ENCODE peak calls at places on chromosomes 12 and 14, in eight cellular contexts. N is GM06990; B is upper lobe of right lung; A is NCI-H460; Q is fibroblast of the conjunctiva; P is NCI-H1694; H is activated effector memory CD4-positive, alpha-beta T cell treated with Interleukin-2 at 50 U/mL for 16 hours; Z is transverse colon. K is an unnamed sample.

GRCh38 chr14:69285661-69286255 is 25.8 kb downstream of the GALNT16 start:
- DNase-seq in Z (no peak), A (no peak), Q (no peak), H (no peak), B (no peak), N (no peak), P (no peak), K (no peak)

GRCh38 chr12:78099806-78100205 is 269.1 kb downstream of the NAV3 start:
- DNase-seq in H (no peak), B (no peak), Q (no peak), N (no peak), Z (no peak), A (no peak), P (no peak), K (no peak)

GRCh38 chr12:14249368-14249767 is 116.1 kb upstream of the ATF7IP start:
- DNase-seq in P (no peak), Q (no peak), H (no peak), A (no peak), B (no peak), N (no peak), Z (no peak), K (no peak)

GRCh38 chr12:132804426-132804861 is 24.2 kb downstream of the GOLGA3 start:
- DNase-seq in N (no peak), Z (peak), Q (no peak), H (no peak), B (no peak), A (no peak), P (no peak), K (no peak)

GRCh38 chr12:93976024-93976423 is 172.4 kb upstream of the PLXNC1 start:
- DNase-seq in Q (no peak), N (no peak), Z (no peak), B (no peak), H (no peak), A (no peak), P (no peak), K (no peak)

GRCh38 chr14:53900499-53900898 is 56.1 kb downstream of the BMP4 start:
- DNase-seq in N (no peak), A (no peak), B (no peak), H (no peak), Q (no peak), Z (peak), P (no peak), K (peak)

GRCh38 chr12:108995370-108995992 is 25.4 kb downstream of the SVOP start:
- DNase-seq in N (no peak), A (no peak), Q (no peak), B (no peak), H (no peak), P (no peak), Z (no peak), K (no peak)

GRCh38 chr12:51866762-51867161 is 18.2 kb upstream of the FIGNL2 start:
- DNase-seq in Q (no peak), A (no peak), H (no peak), N (no peak), P (no peak), Z (no peak), B (peak), K (no peak)

GRCh38 chr12:46934374-46935111 is 108.7 kb upstream of the SLC38A4 start:
- DNase-seq in Q (no peak), N (no peak), H (no peak), P (no peak), A (no peak), Z (no peak), B (no peak), K (no peak)

GRCh38 chr14:74425525-74426201 is 347 bp downstream of the SYNDIG1L start:
- DNase-seq in P (no peak), A (peak), Q (no peak), Z (peak), B (no peak), H (peak), N (no peak), K (no peak)

GRCh38 chr12:27177716-27178115 is 66.4 kb upstream of the STK38L start:
- DNase-seq in Q (no peak), P (no peak), N (no peak), B (no peak), H (no peak), Z (no peak), A (peak), K (peak)

GRCh38 chr14:35532783-35533356 is 1.1 kb upstream of the INSM2 start:
- DNase-seq in B (no peak), N (no peak), H (no peak), P (no peak), A (no peak), Q (no peak), Z (no peak), K (no peak)

GRCh38 chr14:70702154-70702553 is 60.4 kb downstream of the TTC9 start:
- DNase-seq in A (no peak), P (no peak), Z (no peak), N (no peak), B (no peak), Q (no peak), H (no peak), K (no peak)

GRCh38 chr12:45216297-45216982 is 545 bp downstream of the ANO6 start:
- DNase-seq in H (peak), A (no peak), Z (peak), P (no peak), N (peak), B (peak), Q (no peak), K (no peak)

GRCh38 chr14:69483765-69484443 is 624 bp upstream of the PLEKHD1 start:
- DNase-seq in B (peak), H (no peak), A (no peak), P (no peak), Q (no peak), N (no peak), Z (peak), K (peak)

GRCh38 chr12:93245543-93245942 is 132.2 kb upstream of the NUDT4 start:
- DNase-seq in A (no peak), Z (peak), Q (no peak), N (peak), H (no peak), B (no peak), P (no peak), K (no peak)

GRCh38 chr14:85416771-85417170 is 113.2 kb upstream of the FLRT2 start:
- DNase-seq in P (no peak), N (no peak), Z (no peak), A (peak), B (no peak), Q (peak), H (no peak), K (peak)

GRCh38 chr14:21136024-21136423 is 19.8 kb downstream of the OR5AU1 start:
- DNase-seq in A (no peak), Z (no peak), Q (no peak), H (no peak), B (no peak), P (no peak), N (no peak), K (peak)

GRCh38 chr12:42140901-42141300 is 3.8 kb downstream of the GXYLT1 start:
- DNase-seq in Q (no peak), P (no peak), H (no peak), B (no peak), A (no peak), N (no peak), Z (no peak), K (no peak)

GRCh38 chr14:36619131-36619530 is 36.7 kb upstream of the NKX2-8 start:
- DNase-seq in Q (no peak), B (no peak), H (no peak), N (no peak), P (no peak), A (no peak), Z (no peak), K (no peak)

GRCh38 chr14:99899578-99900178 is 106.5 kb downstream of the EML1 start:
- DNase-seq in B (no peak), H (no peak), N (no peak), A (no peak), Q (no peak), Z (no peak), P (peak), K (no peak)

GRCh38 chr14:68781161-68782021 is 11.5 kb downstream of the ZFP36L1 start:
- DNase-seq in P (no peak), B (no peak), Z (peak), N (no peak), A (no peak), H (peak), Q (no peak), K (no peak)

GRCh38 chr14:87231336-87232026 is 761.5 kb downstream of the GALC start:
- DNase-seq in Q (no peak), H (no peak), N (no peak), A (no peak), Z (no peak), B (no peak), P (no peak), K (no peak)

GRCh38 chr12:54502485-54502884 is 4.9 kb downstream of the NCKAP1L start:
- DNase-seq in B (no peak), N (no peak), Q (no peak), H (no peak), Z (no peak), A (no peak), P (no peak), K (no peak)

GRCh38 chr14:102824832-102825231 is 47.6 kb downstream of the TRAF3 start:
- DNase-seq in P (no peak), N (no peak), H (no peak), A (no peak), Q (no peak), Z (no peak), B (no peak), K (peak)

GRCh38 chr14:38143651-38144505 is 63.8 kb upstream of the SSTR1 start:
- DNase-seq in Q (peak), B (no peak), A (no peak), N (no peak), Z (no peak), H (no peak), P (no peak), K (peak)